ENCODE peak calls at places on chromosomes 2 and 18, in eight cellular contexts. Q is ovary, N is adrenal gland, W is PC-3, X is transverse colon, O is K562, Y is HepG2, L is GM23248. J is an unnamed sample. For H3K27me3, the result is how much of the 10 kb centered on the place peaks cover.

GRCh38 chr2:161077367-161078210 is 82.6 kb upstream of the TANK start:
- DNase-seq in Q (no peak), N (peak), W (peak), X (peak), O (no peak), Y (no peak), L (peak), J (no peak)

GRCh38 chr18:23106575-23106974 is 28.7 kb upstream of the CABLES1 start:
- DNase-seq in Q (no peak), N (peak), W (peak), X (peak), O (no peak), Y (peak), L (peak), J (peak)

GRCh38 chr2:80573167-80573566 is 268.6 kb upstream of the LRRTM1 start:
- DNase-seq in Q (no peak), N (no peak), W (no peak), X (no peak), O (no peak), Y (no peak), L (no peak), J (no peak)

GRCh38 chr18:23194969-23195957 is 60.0 kb downstream of the CABLES1 start:
- DNase-seq in Q (no peak), N (no peak), W (no peak), X (no peak), O (no peak), Y (no peak), L (no peak), J (no peak)

GRCh38 chr2:217437289-217437688 is 565.5 kb downstream of the TNS1 start:
- DNase-seq in Q (peak), N (no peak), W (no peak), X (no peak), O (no peak), Y (no peak), L (no peak), J (no peak)

GRCh38 chr2:85410584-85411404 is 628 bp upstream of the CAPG start:
- DNase-seq in Q (no peak), N (no peak), W (peak), X (no peak), O (no peak), Y (peak), L (peak), J (no peak)

GRCh38 chr18:21747764-21748693 is 7.4 kb downstream of the MIB1 start:
- DNase-seq in Q (no peak), N (no peak), W (no peak), X (no peak), O (no peak), Y (no peak), L (no peak), J (no peak)

GRCh38 chr2:157839162-157839801 is 36.8 kb downstream of the ACVR1 start:
- DNase-seq in Q (no peak), N (peak), W (peak), X (no peak), O (peak), Y (peak), L (peak), J (peak)

GRCh38 chr2:144607899-144608477 is 88.1 kb upstream of the ZEB2 start:
- DNase-seq in Q (no peak), N (peak), W (no peak), X (peak), O (no peak), Y (no peak), L (peak), J (no peak)

GRCh38 chr18:49980869-49981268 is 167.5 kb upstream of the ACAA2 start:
- DNase-seq in Q (no peak), N (no peak), W (peak), X (no peak), O (no peak), Y (no peak), L (no peak), J (no peak)

GRCh38 chr18:35430721-35431441 is 53.7 kb upstream of the ZNF396 start:
- DNase-seq in Q (no peak), N (no peak), W (peak), X (no peak), O (no peak), Y (no peak), L (no peak), J (no peak)

GRCh38 chr2:156031121-156031520 is 301.4 kb downstream of the NR4A2 start:
- DNase-seq in Q (no peak), N (no peak), W (no peak), X (no peak), O (no peak), Y (no peak), L (no peak), J (no peak)

GRCh38 chr2:239253264-239253663 is 147.6 kb downstream of the HDAC4 start:
- DNase-seq in Q (no peak), N (no peak), W (no peak), X (no peak), O (no peak), Y (no peak), L (no peak), J (no peak)

GRCh38 chr18:44715841-44716240 is 35.2 kb downstream of the SETBP1 start:
- DNase-seq in Q (no peak), N (no peak), W (no peak), X (no peak), O (no peak), Y (no peak), L (peak), J (no peak)

GRCh38 chr2:151267537-151267936 is 5.9 kb upstream of the RBM43 start:
- DNase-seq in Q (no peak), N (no peak), W (no peak), X (no peak), O (no peak), Y (no peak), L (no peak), J (no peak)

GRCh38 chr2:190618030-190618429 is 30.9 kb upstream of the NAB1 start:
- DNase-seq in Q (no peak), N (peak), W (no peak), X (no peak), O (peak), Y (no peak), L (no peak), J (no peak)

GRCh38 chr18:10006261-10006903 is 92.6 kb downstream of the VAPA start:
- DNase-seq in Q (no peak), N (no peak), W (peak), X (no peak), O (no peak), Y (no peak), L (peak), J (no peak)

GRCh38 chr18:40917096-40917495 is 1037.9 kb upstream of the PIK3C3 start:
- DNase-seq in Q (no peak), N (no peak), W (peak), X (no peak), O (no peak), Y (no peak), L (peak), J (no peak)

GRCh38 chr2:143261986-143262784 is 133.0 kb downstream of the ARHGAP15 start:
- DNase-seq in Q (no peak), N (peak), W (no peak), X (peak), O (no peak), Y (no peak), L (peak), J (no peak)

GRCh38 chr18:42024131-42024530 is 69.1 kb downstream of the PIK3C3 start:
- DNase-seq in Q (no peak), N (no peak), W (no peak), X (no peak), O (no peak), Y (no peak), L (no peak), J (no peak)

GRCh38 chr2:180291552-180292421 is 284.7 kb upstream of the CWC22 start:
- DNase-seq in Q (no peak), N (no peak), W (peak), X (no peak), O (no peak), Y (no peak), L (peak), J (no peak)

GRCh38 chr2:27262379-27263286 is at the start of gene SLC30A3:
- DNase-seq in Q (peak), N (peak), W (no peak), X (peak), O (peak), Y (no peak), L (peak), J (no peak)

GRCh38 chr18:36025025-36025424 is 42.3 kb downstream of the RPRD1A start:
- DNase-seq in Q (no peak), N (no peak), W (no peak), X (no peak), O (no peak), Y (no peak), L (peak), J (no peak)

GRCh38 chr2:140643761-140644187 is 1487.0 kb downstream of the LRP1B start:
- DNase-seq in Q (no peak), N (no peak), W (peak), X (no peak), O (no peak), Y (no peak), L (peak), J (no peak)

GRCh38 chr2:32910883-32911598 is 35.7 kb upstream of the LTBP1 start:
- DNase-seq in Q (no peak), N (no peak), W (no peak), X (peak), O (no peak), Y (no peak), L (no peak), J (no peak)

GRCh38 chr2:11621465-11621864 is 48.5 kb downstream of the NTSR2 start:
- DNase-seq in Q (no peak), N (no peak), W (no peak), X (no peak), O (no peak), Y (no peak), L (no peak), J (no peak)

GRCh38 chr2:229810786-229811185 is 96.4 kb upstream of the DNER start:
- DNase-seq in Q (no peak), N (no peak), W (no peak), X (no peak), O (no peak), Y (no peak), L (no peak), J (no peak)

GRCh38 chr2:108417254-108417653 is 31.8 kb upstream of the GCC2 start:
- DNase-seq in Q (no peak), N (no peak), W (peak), X (peak), O (peak), Y (peak), L (no peak), J (no peak)

GRCh38 chr2:112000399-112001135 is 54.5 kb upstream of the TMEM87B start:
- DNase-seq in Q (no peak), N (no peak), W (no peak), X (no peak), O (no peak), Y (no peak), L (no peak), J (no peak)

GRCh38 chr2:210224660-210225460 is at the start of gene ACADL:
- DNase-seq in Q (peak), N (peak), W (peak), X (peak), O (peak), Y (no peak), L (peak), J (peak)

GRCh38 chr2:196606516-196606915 is 33.0 kb upstream of the CCDC150 start:
- DNase-seq in Q (no peak), N (no peak), W (no peak), X (no peak), O (no peak), Y (no peak), L (no peak), J (no peak)

GRCh38 chr2:95389256-95390119 is 13.0 kb upstream of the FAHD2A start:
- DNase-seq in Q (peak), N (no peak), W (peak), X (peak), O (peak), Y (no peak), L (peak), J (peak)

GRCh38 chr2:15939854-15940660 is at the start of gene MYCN:
- DNase-seq in Q (peak), N (no peak), W (no peak), X (peak), O (no peak), Y (peak), L (no peak), J (peak)

GRCh38 chr2:163953390-163953907 is 217.6 kb upstream of the FIGN start:
- DNase-seq in Q (no peak), N (no peak), W (no peak), X (no peak), O (no peak), Y (peak), L (no peak), J (no peak)

GRCh38 chr2:98658816-98659486 is 50.6 kb downstream of the UNC50 start:
- DNase-seq in Q (no peak), N (no peak), W (no peak), X (no peak), O (no peak), Y (no peak), L (no peak), J (no peak)

GRCh38 chr18:24567199-24567598 is 106.8 kb downstream of the HRH4 start:
- DNase-seq in Q (no peak), N (no peak), W (peak), X (no peak), O (no peak), Y (no peak), L (peak), J (no peak)

DNA sequence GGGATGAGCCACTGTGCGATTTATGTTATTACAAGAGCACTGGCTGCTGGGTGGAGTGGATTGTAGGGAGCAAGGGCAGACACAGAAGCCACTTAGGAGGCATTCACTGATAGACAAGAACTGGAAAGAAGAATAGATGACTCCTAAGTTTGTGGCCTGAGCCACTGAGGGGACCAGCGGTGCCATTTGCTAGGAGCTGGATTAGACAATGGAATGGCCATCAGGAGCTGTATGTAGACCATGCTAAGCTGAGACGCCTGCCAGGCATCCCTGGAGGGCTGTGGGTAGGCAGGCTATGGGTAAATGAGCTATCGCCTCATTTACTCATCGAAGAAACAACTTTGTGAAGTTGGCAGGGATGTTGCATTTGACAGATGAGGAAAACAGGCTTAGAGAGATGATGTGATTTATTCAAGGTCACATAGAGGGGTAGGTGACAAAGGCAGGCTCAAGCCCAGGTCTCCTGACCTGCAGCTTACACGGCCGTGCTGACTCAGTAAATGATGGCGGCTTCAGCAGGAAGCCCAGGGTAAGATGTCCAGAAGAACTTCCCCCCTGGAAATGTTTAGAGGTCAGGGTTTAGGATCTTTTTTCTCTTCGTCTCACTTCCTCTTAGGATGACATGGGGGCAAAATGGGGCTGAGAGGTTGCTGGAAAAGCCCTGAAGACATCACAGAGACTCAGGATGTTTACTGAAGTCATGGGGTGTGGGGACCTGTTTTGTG is 2.8 kb downstream of the MFSD2B start:
- DNase-seq in Q (no peak), N (no peak), W (no peak), X (no peak), O (no peak), Y (peak), L (no peak), J (no peak)
- H3K27me3 ChIP-seq in Q (under half), N (under half), W (under half), X (under half), O (under half), Y (under half), L (under half), J (under half)

GRCh38 chr2:179181002-179181401 is 83.6 kb downstream of the SESTD1 start:
- DNase-seq in Q (no peak), N (no peak), W (peak), X (no peak), O (no peak), Y (no peak), L (no peak), J (no peak)

GRCh38 chr2:179184610-179185009 is 80.0 kb downstream of the SESTD1 start:
- DNase-seq in Q (no peak), N (no peak), W (no peak), X (no peak), O (no peak), Y (no peak), L (no peak), J (no peak)

GRCh38 chr2:179180242-179180641 is 84.4 kb downstream of the SESTD1 start:
- DNase-seq in Q (no peak), N (no peak), W (no peak), X (no peak), O (no peak), Y (peak), L (no peak), J (no peak)

GRCh38 chr2:179177694-179178093 is 86.9 kb downstream of the SESTD1 start:
- DNase-seq in Q (no peak), N (no peak), W (no peak), X (no peak), O (no peak), Y (no peak), L (no peak), J (no peak)

GRCh38 chr2:179179719-179180118 is 84.9 kb downstream of the SESTD1 start:
- DNase-seq in Q (no peak), N (no peak), W (no peak), X (no peak), O (no peak), Y (no peak), L (no peak), J (no peak)
- H3K27me3 ChIP-seq in Q (under half), N (under half), W (under half), X (under half), O (under half), Y (under half), L (under half), J (under half)

GRCh38 chr2:182384860-182385259 is 42.0 kb downstream of the PDE1A start:
- DNase-seq in Q (no peak), N (no peak), W (no peak), X (no peak), O (no peak), Y (no peak), L (no peak), J (no peak)
- H3K27me3 ChIP-seq in Q (under half), N (under half), W (under half), X (under half), O (under half), Y (under half), L (under half), J (under half)

GRCh38 chr18:74333091-74333490 is 17.5 kb downstream of the C18orf63 start:
- DNase-seq in Q (no peak), N (no peak), W (no peak), X (no peak), O (no peak), Y (no peak), L (peak), J (no peak)

GRCh38 chr18:74336656-74337055 is 21.0 kb downstream of the C18orf63 start:
- DNase-seq in Q (no peak), N (no peak), W (no peak), X (no peak), O (no peak), Y (no peak), L (no peak), J (no peak)

GRCh38 chr18:74337155-74337911 is 21.7 kb downstream of the C18orf63 start:
- DNase-seq in Q (no peak), N (no peak), W (no peak), X (no peak), O (peak), Y (no peak), L (no peak), J (no peak)

GRCh38 chr18:74331404-74331803 is 15.8 kb downstream of the C18orf63 start:
- DNase-seq in Q (no peak), N (no peak), W (peak), X (no peak), O (peak), Y (peak), L (peak), J (peak)

GRCh38 chr18:74334242-74334893 is 18.7 kb downstream of the C18orf63 start:
- DNase-seq in Q (no peak), N (no peak), W (no peak), X (no peak), O (no peak), Y (no peak), L (no peak), J (no peak)
- H3K27me3 ChIP-seq in Q (under half), N (under half), W (under half), X (under half), O (under half), Y (under half), L (under half), J (under half)

DNA sequence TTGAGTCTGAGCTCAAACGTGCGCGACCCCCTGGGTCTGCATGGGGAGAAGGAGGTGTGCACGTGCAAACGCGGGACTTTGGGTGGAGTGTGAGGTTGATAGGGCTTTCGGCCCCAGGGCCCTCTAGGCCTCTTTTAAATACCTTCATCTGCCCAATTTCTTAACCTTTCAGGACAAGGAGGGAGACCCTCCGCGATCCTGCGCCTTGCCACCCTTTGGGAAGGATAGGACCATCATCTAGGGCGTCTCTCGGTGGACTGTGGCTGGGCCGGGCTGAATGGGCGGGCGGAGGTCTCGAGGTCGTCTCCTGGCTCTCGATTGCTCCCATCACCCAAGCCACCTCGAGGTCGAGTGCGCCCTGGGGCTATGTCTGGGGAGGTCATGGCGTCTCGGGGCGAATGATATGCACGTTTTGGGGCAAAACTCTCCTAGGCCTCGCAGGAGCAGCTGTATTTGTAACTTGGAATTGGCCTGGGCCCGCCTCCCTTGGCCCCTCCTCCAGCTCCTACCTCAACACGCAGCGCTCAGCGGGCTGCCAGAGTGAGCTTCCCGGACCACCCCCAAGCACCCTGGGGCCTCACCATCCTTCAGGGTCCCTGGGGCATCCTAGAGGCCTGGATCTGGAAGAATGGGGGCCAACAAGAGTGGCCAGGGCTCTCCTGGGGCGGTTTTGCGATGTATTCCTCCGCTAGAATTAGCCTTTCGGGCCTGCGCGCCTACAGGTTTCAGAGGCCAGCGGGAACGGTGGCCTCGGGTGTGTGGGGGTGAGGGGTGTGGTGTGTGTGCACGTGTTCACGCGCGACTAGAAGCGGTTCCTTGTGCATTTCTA is 8.7 kb upstream of the SIX3 start:
- DNase-seq in Q (no peak), N (no peak), W (no peak), X (no peak), O (no peak), Y (no peak), L (no peak), J (no peak)
- H3K27me3 ChIP-seq in Q (under half), N (half or more), W (under half), X (half or more), O (half or more), Y (under half), L (half or more), J (under half)

GRCh38 chr18:54828986-54829385 is 709 bp downstream of the RAB27B start:
- DNase-seq in Q (no peak), N (no peak), W (no peak), X (no peak), O (no peak), Y (no peak), L (peak), J (no peak)
- H3K27me3 ChIP-seq in Q (under half), N (under half), W (under half), X (under half), O (under half), Y (under half), L (under half), J (under half)

DNA sequence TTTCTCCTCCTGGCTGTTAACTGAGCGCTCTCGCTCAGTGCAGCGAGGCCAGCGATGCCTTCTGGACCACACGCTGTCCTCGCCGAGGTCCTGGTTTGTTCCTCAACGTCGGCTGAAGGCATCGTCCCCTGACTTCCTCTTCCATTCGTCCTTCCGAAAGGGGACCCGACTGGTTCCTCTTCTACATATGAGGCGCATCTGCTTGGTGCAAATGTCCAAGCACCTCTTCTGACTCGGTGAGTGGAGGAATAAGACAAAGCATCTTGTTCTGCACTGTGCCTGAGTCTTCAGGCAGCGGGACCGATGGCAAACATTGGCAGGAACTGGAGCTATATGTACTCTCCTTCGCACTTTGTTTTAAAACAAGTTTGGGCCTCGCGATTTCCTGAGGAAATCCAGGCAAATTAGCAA is 651 bp upstream of the KCNS3 start:
- DNase-seq in Q (no peak), N (no peak), W (no peak), X (peak), O (no peak), Y (no peak), L (peak), J (no peak)
- H3K27me3 ChIP-seq in Q (under half), N (under half), W (half or more), X (under half), O (under half), Y (under half), L (under half), J (under half)